ENCODE peak calls at places on chromosomes 6 and 20, in eight cellular contexts. A is stomach, F is IMR-90, X is spleen, G is transverse colon, D is prostate gland, S is ovary, V is right lobe of liver. Z is an unnamed sample.

GRCh38 chr6:10659697-10660348 is 34.6 kb downstream of the C6orf52 start:
- DNase-seq in A (peak; percentile 26), F (no peak), X (peak; percentile 79), G (no peak), D (no peak), S (no peak), V (no peak), Z (no peak)

GRCh38 chr6:130560231-130560630 is 194.4 kb downstream of the TMEM200A start:
- DNase-seq in A (no peak), F (peak; percentile 29), X (no peak), G (no peak), D (no peak), S (no peak), V (no peak), Z (no peak)

GRCh38 chr6:80223743-80224212 is 117.3 kb downstream of the BCKDHB start:
- DNase-seq in A (no peak), F (no peak), X (no peak), G (no peak), D (no peak), S (no peak), V (no peak), Z (no peak)

GRCh38 chr20:41005361-41005729 is 23.3 kb upstream of the TOP1 start:
- DNase-seq in A (peak; percentile 94), F (peak; percentile 98), X (no peak), G (peak; percentile 87), D (peak; percentile 94), S (peak; percentile 90), V (peak; percentile 80), Z (peak; percentile 89)

GRCh38 chr6:129183681-129184216 is 300.8 kb downstream of the LAMA2 start:
- DNase-seq in A (no peak), F (peak; percentile 79), X (no peak), G (no peak), D (no peak), S (no peak), V (no peak), Z (no peak)

GRCh38 chr6:137749595-137750215 is 117.4 kb upstream of the TNFAIP3 start:
- DNase-seq in A (no peak), F (peak; percentile 21), X (no peak), G (no peak), D (no peak), S (no peak), V (no peak), Z (no peak)

GRCh38 chr6:157184202-157185015 is 138.9 kb downstream of the TMEM242 start:
- DNase-seq in A (peak; percentile 85), F (peak; percentile 56), X (peak; percentile 86), G (peak; percentile 81), D (peak; percentile 82), S (peak; percentile 78), V (peak; percentile 78), Z (peak; percentile 66)

GRCh38 chr20:50151034-50151743 is 2.3 kb downstream of the PEDS1 start:
- DNase-seq in A (peak; percentile 73), F (no peak), X (no peak), G (peak; percentile 57), D (peak; percentile 77), S (no peak), V (no peak), Z (no peak)

GRCh38 chr20:57260959-57261357 is 5.5 kb downstream of the BMP7 start:
- DNase-seq in A (no peak), F (peak; percentile 20), X (no peak), G (no peak), D (no peak), S (no peak), V (no peak), Z (no peak)

GRCh38 chr6:150547511-150548222 is 52.0 kb upstream of the PLEKHG1 start:
- DNase-seq in A (no peak), F (no peak), X (no peak), G (no peak), D (no peak), S (no peak), V (peak; percentile 44), Z (no peak)

GRCh38 chr20:34585019-34585418 is 26.5 kb downstream of the MAP1LC3A start:
- DNase-seq in A (no peak), F (no peak), X (no peak), G (no peak), D (no peak), S (no peak), V (no peak), Z (no peak)

GRCh38 chr20:10864076-10864672 is 190.4 kb upstream of the JAG1 start:
- DNase-seq in A (peak; percentile 75), F (no peak), X (no peak), G (peak; percentile 86), D (peak; percentile 31), S (no peak), V (no peak), Z (no peak)

GRCh38 chr20:1897486-1897885 is 2.3 kb downstream of the SIRPA start:
- DNase-seq in A (no peak), F (no peak), X (no peak), G (no peak), D (no peak), S (no peak), V (no peak), Z (peak; percentile 53)

GRCh38 chr20:1894471-1894950 is 696 bp upstream of the SIRPA start:
- DNase-seq in A (peak; percentile 62), F (peak; percentile 59), X (peak; percentile 94), G (peak; percentile 59), D (peak; percentile 59), S (peak; percentile 64), V (peak; percentile 83), Z (no peak)

GRCh38 chr20:1894951-1895673 is at the start of gene SIRPA:
- DNase-seq in A (peak; percentile 55), F (peak; percentile 64), X (peak; percentile 87), G (peak; percentile 49), D (peak; percentile 58), S (peak; percentile 83), V (peak; percentile 66), Z (peak; percentile 87)

GRCh38 chr20:1896859-1897258 is 1.7 kb downstream of the SIRPA start:
- DNase-seq in A (no peak), F (no peak), X (no peak), G (no peak), D (no peak), S (no peak), V (no peak), Z (no peak)

DNA sequence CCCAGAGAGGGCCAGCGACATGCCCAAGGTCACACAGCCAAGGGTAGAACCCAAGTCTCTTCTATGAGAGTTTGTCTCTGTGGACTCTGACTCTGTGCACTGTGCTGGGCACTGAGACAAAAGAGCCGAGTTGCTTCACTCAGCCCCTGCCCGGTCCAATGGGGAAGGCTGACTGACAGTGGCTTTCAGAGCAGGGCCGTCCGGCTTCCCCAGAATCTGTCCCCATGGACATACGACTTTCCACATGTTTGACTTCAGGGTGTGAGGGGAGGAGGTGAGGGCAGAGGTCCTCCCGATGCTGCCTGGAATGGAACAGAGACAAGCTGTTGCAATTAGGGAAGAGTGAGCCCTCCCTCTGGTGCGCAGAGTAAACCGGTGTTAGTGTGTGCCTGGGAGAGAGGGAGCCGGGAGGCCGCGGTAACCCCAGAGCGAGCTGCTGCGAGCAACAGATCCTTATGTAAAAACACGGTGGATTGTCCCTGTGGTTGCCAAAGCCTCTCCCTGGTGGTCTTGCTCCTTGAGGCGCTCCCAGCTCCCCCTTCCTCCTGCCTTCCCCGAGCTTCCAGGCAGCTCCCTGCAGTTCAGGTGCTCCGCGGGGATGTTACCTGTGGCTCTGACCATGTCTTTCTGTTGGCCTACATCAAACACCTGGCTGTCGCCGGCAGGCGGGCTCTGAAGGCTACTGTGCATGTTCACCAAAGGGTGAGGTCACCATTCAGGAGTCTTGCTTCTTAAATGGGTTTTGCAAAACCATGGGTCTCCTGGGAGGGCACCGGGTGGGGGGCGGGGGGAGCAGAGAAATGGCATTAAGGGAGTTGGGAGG is 678 bp downstream of the SIRPA start:
- DNase-seq in A (no peak), F (no peak), X (no peak), G (no peak), D (no peak), S (peak; percentile 46), V (peak; percentile 71), Z (peak; percentile 51)
- TF ChIP-seq POLR2A in A (no peak), F (no peak), X (no peak), G (no peak), D (peak; percentile 18), S (no peak), V (peak; percentile 42), Z (no peak)

DNA sequence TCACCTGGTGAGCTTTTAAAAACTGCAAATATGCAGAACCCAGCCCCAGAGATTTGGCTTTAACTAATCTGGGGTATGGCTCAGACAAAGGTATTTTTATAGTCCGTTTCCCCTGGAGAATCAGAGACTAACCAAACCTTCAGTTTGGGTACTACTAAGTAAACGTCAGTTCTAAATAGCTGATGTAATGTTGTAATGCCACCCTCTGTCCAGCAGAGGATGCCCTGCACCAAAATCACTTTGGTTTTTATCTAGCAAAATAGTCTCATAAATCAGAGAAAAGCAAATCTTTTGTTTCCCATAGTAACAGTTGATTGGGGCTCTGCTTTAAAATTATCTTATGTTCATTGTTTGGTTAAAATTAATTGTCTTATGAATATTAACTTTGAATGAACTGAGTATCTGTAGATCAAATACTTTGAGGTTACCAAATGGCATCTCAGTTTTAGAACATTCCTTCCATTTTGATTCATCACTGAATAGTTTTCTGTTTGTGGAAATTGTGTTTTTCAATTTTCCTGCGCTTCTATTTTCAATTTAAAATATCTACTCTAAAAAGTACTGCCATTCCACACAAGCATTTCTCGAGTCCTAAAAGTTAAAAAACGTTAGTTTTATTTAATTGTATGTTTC is 278.3 kb upstream of the PLCB4 start:
- DNase-seq in A (peak; percentile 36), F (peak; percentile 60), X (no peak), G (peak; percentile 40), D (no peak), S (peak; percentile 40), V (no peak), Z (peak; percentile 47)
- H3K4me3 ChIP-seq in A (no peak overlapping the region), F (no peak overlapping the region), X (no peak overlapping the region), G (no peak overlapping the region), D (no peak overlapping the region), S (no peak overlapping the region), V (no peak overlapping the region), Z (no peak overlapping the region)

GRCh38 chr20:3767434-3768341 is at the start of gene ADISSP:
- DNase-seq in A (peak; percentile 99), F (peak; percentile 98), X (peak; percentile 100), G (peak; percentile 99), D (peak; percentile 97), S (peak; percentile 99), V (peak; percentile 99), Z (peak; percentile 99)
- TF ChIP-seq POLR2A in A (no peak), F (peak; percentile 79), X (no peak), G (peak; percentile 70), D (peak; percentile 74), S (peak; percentile 67), V (peak; percentile 52), Z (peak; percentile 26)

GRCh38 chr6:11731423-11731822 is 47.2 kb downstream of the ADTRP start:
- DNase-seq in A (peak; percentile 52), F (no peak), X (no peak), G (no peak), D (no peak), S (no peak), V (no peak), Z (no peak)

GRCh38 chr6:11730645-11731044 is 48.0 kb downstream of the ADTRP start:
- DNase-seq in A (no peak), F (no peak), X (no peak), G (peak; percentile 16), D (no peak), S (no peak), V (no peak), Z (no peak)

GRCh38 chr6:11727995-11728961 is 50.3 kb downstream of the ADTRP start:
- DNase-seq in A (no peak), F (no peak), X (no peak), G (no peak), D (no peak), S (no peak), V (no peak), Z (no peak)

GRCh38 chr6:11727356-11727755 is 51.2 kb downstream of the ADTRP start:
- DNase-seq in A (no peak), F (peak; percentile 28), X (no peak), G (no peak), D (no peak), S (no peak), V (no peak), Z (no peak)

GRCh38 chr6:11729083-11729482 is 49.5 kb downstream of the ADTRP start:
- DNase-seq in A (no peak), F (no peak), X (no peak), G (no peak), D (no peak), S (no peak), V (no peak), Z (no peak)
- H3K4me3 ChIP-seq in A (no peak overlapping the region), F (no peak overlapping the region), X (no peak overlapping the region), G (no peak overlapping the region), D (no peak overlapping the region), S (no peak overlapping the region), V (no peak overlapping the region), Z (no peak overlapping the region)